ENCODE peak calls at places on chromosomes 13 and 19, in ten cellular contexts. L is neural progenitor cell, O is Peyer's patch, E is AG10803, M is HFF-Myc, P is upper lobe of right lung, Z is bronchial epithelial cell, J is lower lobe of right lung, S is thyroid gland, K is thoracic aorta. D is an unnamed sample.

GRCh38 chr13:59391696-59392095 is 772.0 kb downstream of the DIAPH3 start:
- DNase-seq in L (peak), O (no peak), S (peak), K (no peak), Z (peak), E (peak), M (peak), P (no peak), J (no peak), D (peak)

GRCh38 chr19:28569132-28570114 is 643.5 kb downstream of the UQCRFS1 start:
- DNase-seq in P (no peak), O (no peak), M (no peak), K (no peak), Z (no peak), J (no peak), L (no peak), E (no peak), S (no peak), D (no peak)

GRCh38 chr13:99263386-99263785 is 5.2 kb upstream of the GPR18 start:
- DNase-seq in Z (no peak), P (no peak), K (no peak), S (no peak), O (no peak), M (no peak), J (no peak), L (no peak), E (no peak), D (no peak)

GRCh38 chr13:22960827-22961226 is 220.0 kb upstream of the SGCG start:
- DNase-seq in J (no peak), O (no peak), S (no peak), Z (no peak), L (no peak), P (no peak), K (no peak), M (no peak), E (no peak), D (no peak)

GRCh38 chr13:107531816-107532215 is 683.5 kb downstream of the LIG4 start:
- DNase-seq in S (no peak), P (no peak), Z (no peak), L (no peak), M (no peak), J (no peak), E (no peak), K (no peak), O (no peak), D (no peak)

GRCh38 chr13:24185591-24186232 is 25.2 kb downstream of the SPATA13 start:
- DNase-seq in E (peak), K (no peak), M (no peak), Z (no peak), J (no peak), O (no peak), L (no peak), S (no peak), P (no peak), D (peak)

GRCh38 chr13:98534821-98535220 is 42.1 kb downstream of the STK24 start:
- DNase-seq in E (no peak), J (no peak), K (no peak), Z (peak), O (no peak), M (no peak), P (no peak), S (no peak), L (no peak), D (no peak)

GRCh38 chr13:36850790-36851438 is 31.9 kb downstream of the RFXAP start:
- DNase-seq in E (peak), S (no peak), L (peak), K (no peak), O (no peak), M (no peak), P (no peak), J (no peak), Z (no peak), D (peak)

GRCh38 chr19:9039728-9040127 is 29.5 kb upstream of the MUC16 start:
- DNase-seq in K (no peak), J (no peak), S (no peak), P (no peak), O (no peak), E (no peak), L (no peak), M (no peak), Z (peak), D (no peak)

GRCh38 chr13:100887729-100888151 is 213.1 kb upstream of the TMTC4 start:
- DNase-seq in L (no peak), S (no peak), K (no peak), Z (peak), O (no peak), J (no peak), M (no peak), E (peak), P (no peak), D (peak)

GRCh38 chr13:48411281-48412099 is 1.4 kb downstream of the LPAR6 start:
- DNase-seq in P (no peak), M (no peak), O (no peak), S (no peak), L (peak), Z (peak), K (no peak), J (no peak), E (no peak), D (no peak)

GRCh38 chr13:109652536-109652935 is 133.8 kb downstream of the IRS2 start:
- DNase-seq in L (no peak), J (no peak), E (no peak), K (no peak), O (no peak), Z (peak), P (no peak), M (no peak), S (no peak), D (peak)

GRCh38 chr13:52851153-52851962 is 2.9 kb upstream of the PCDH8 start:
- DNase-seq in J (peak), S (peak), O (peak), Z (no peak), E (peak), K (no peak), P (peak), M (no peak), L (peak), D (peak)

GRCh38 chr13:79904581-79904980 is 423.6 kb downstream of the NDFIP2 start:
- DNase-seq in P (no peak), J (no peak), K (no peak), S (no peak), Z (no peak), O (no peak), E (no peak), M (no peak), L (no peak), D (no peak)

GRCh38 chr19:31518626-31519025 is 169.4 kb upstream of the TSHZ3 start:
- DNase-seq in J (no peak), E (no peak), Z (no peak), O (no peak), S (no peak), M (no peak), K (no peak), L (no peak), P (no peak), D (no peak)

GRCh38 chr19:46351241-46352041 is 4.6 kb downstream of the PPP5C start:
- DNase-seq in E (peak), S (peak), M (no peak), L (no peak), Z (peak), K (peak), O (no peak), J (peak), P (peak), D (peak)

GRCh38 chr13:80668452-80668851 is 327.5 kb upstream of the SPRY2 start:
- DNase-seq in E (no peak), Z (no peak), J (no peak), S (no peak), P (no peak), O (no peak), K (no peak), L (no peak), M (no peak), D (no peak)

GRCh38 chr19:1871630-1872029 is 8.3 kb upstream of the KLF16 start:
- DNase-seq in E (no peak), Z (no peak), J (no peak), S (no peak), O (no peak), L (no peak), P (peak), M (no peak), K (no peak), D (no peak)

GRCh38 chr13:59842507-59842906 is 321.2 kb downstream of the DIAPH3 start:
- DNase-seq in J (no peak), L (no peak), O (no peak), P (no peak), E (no peak), M (no peak), S (no peak), Z (peak), K (no peak), D (no peak)

GRCh38 chr13:112351825-112352224 is 24.3 kb upstream of the SPACA7 start:
- DNase-seq in M (no peak), K (no peak), L (peak), O (no peak), Z (no peak), E (no peak), S (no peak), P (no peak), J (no peak), D (no peak)

GRCh38 chr13:26401069-26401468 is 147.1 kb downstream of the CDK8 start:
- DNase-seq in K (no peak), J (no peak), O (no peak), M (no peak), S (no peak), L (no peak), P (no peak), E (no peak), Z (no peak), D (no peak)

GRCh38 chr19:3346677-3347353 is 19.6 kb upstream of the NFIC start:
- DNase-seq in S (peak), K (no peak), E (peak), J (no peak), O (no peak), M (no peak), L (no peak), P (peak), Z (no peak), D (peak)

GRCh38 chr13:20301391-20302071 is 69.4 kb upstream of the GJB6 start:
- DNase-seq in K (no peak), L (peak), E (no peak), Z (no peak), J (no peak), O (no peak), P (no peak), M (no peak), S (peak), D (peak)

GRCh38 chr19:19550454-19550842 is 12.4 kb downstream of the CILP2 start:
- DNase-seq in P (no peak), S (no peak), J (no peak), Z (no peak), O (no peak), M (no peak), L (no peak), E (peak), K (no peak), D (peak)

GRCh38 chr19:10553943-10554381 is 10.3 kb downstream of the ATG4D start:
- DNase-seq in E (no peak), P (no peak), M (no peak), S (no peak), J (no peak), L (no peak), K (no peak), Z (peak), O (no peak), D (no peak)

GRCh38 chr13:110044521-110045200 is 258.3 kb upstream of the IRS2 start:
- DNase-seq in S (no peak), L (peak), J (no peak), O (no peak), E (peak), P (no peak), K (no peak), Z (no peak), M (peak), D (peak)

GRCh38 chr13:100203696-100204367 is 114.9 kb downstream of the PCCA start:
- DNase-seq in Z (peak), O (no peak), S (no peak), K (no peak), L (no peak), J (no peak), M (peak), E (peak), P (no peak), D (peak)

GRCh38 chr13:99709134-99709533 is 207.9 kb downstream of the TM9SF2 start:
- DNase-seq in K (no peak), O (no peak), M (no peak), L (peak), E (no peak), P (no peak), Z (no peak), J (no peak), S (no peak), D (no peak)

DNA sequence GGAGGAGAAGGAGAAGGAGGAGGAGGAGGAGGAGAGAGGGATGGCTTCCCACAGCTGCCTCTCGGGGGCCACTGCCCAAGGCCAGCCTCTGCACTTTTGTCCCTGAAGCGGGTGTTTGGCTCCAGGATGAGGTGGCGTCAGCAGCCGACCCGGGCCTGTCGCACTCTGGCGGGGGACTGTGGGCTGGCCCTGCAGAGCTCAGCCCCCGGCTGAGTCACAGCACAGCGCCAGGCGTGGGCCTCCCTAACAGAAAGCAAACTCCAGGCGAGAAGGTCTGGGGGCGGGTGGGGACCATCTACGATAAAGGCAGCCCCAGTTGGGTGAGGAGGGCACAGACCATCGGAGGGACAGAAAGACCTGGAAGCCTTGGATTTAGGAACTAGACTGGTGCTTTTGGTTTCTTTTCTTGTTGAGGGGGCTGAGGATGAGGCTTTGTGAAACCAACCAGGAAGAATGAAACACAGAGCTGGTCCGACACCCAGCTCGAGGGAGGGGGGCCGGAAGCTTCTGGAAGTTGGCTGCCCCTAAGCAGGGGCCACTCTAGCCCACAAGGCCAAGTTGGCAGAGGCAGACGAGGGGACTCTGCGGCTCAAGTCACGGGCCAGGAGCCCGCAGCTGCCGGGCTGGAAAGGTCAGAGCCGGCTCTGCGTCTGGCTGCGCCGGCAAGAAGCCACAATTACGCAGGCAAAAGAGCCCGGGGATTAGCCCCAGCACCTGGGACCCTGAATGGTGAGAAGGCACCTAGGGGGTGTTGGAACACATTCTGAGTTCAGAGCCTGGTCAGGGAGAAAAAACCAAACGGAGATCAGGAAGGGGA is 18.2 kb downstream of the LSM4 start:
- DNase-seq in E (peak), K (peak), J (peak), L (peak), P (peak), O (peak), Z (peak), S (peak), M (peak), D (peak)
- TF ChIP-seq CTCF in E (no peak), K (no peak), J (peak), L (no peak), P (no peak), O (no peak), Z (no peak), S (peak), M (no peak), D (no peak)

DNA sequence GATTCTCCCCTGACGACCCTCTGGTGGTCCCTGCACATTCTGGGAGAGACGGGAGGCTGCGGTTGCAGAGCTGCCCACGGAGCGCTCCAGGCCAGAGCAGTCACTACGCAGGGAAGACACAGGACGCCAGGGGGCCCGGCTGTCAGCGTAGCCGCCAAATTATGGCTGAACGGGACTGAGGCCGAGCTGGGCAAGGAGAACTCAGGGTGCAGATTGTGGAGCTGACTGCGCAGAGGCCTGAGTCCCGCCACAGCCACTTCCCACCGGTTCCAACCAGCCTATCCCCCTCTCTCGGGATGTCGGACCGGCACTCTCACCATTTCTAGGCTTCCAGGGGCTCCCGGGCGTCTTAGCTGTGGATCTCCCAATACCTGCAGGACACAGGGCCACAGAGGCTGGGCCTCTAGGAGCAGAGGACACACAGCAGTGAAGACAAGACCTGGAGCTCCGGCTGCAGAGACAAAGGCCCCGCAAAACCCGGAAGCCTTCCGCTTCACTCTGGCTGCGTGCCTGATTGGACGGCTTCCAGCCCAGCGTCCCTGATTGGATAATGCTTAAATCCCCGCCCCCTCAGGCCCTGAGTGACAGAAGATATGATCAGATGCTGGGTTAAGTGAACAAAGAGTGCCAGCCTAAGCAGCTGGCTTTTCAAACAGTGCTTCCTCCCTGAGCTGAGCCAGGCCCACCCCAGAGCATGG is at the start of gene ZNF737:
- DNase-seq in Z (peak), P (peak), K (peak), L (peak), M (peak), E (peak), J (peak), O (peak), S (peak), D (peak)
- H3K4me3 ChIP-seq in Z (peak), P (peak), K (peak), L (peak), M (peak), E (peak), J (peak), O (peak), S (peak), D (peak)

GRCh38 chr13:32538621-32539246 is at the start of gene N4BP2L2:
- DNase-seq in J (peak), M (peak), E (peak), O (peak), Z (peak), L (peak), K (peak), S (peak), P (peak), D (peak)
- TF ChIP-seq CTCF in J (peak), M (peak), E (peak), O (no peak), Z (peak), L (no peak), K (no peak), S (peak), P (peak), D (peak)

DNA sequence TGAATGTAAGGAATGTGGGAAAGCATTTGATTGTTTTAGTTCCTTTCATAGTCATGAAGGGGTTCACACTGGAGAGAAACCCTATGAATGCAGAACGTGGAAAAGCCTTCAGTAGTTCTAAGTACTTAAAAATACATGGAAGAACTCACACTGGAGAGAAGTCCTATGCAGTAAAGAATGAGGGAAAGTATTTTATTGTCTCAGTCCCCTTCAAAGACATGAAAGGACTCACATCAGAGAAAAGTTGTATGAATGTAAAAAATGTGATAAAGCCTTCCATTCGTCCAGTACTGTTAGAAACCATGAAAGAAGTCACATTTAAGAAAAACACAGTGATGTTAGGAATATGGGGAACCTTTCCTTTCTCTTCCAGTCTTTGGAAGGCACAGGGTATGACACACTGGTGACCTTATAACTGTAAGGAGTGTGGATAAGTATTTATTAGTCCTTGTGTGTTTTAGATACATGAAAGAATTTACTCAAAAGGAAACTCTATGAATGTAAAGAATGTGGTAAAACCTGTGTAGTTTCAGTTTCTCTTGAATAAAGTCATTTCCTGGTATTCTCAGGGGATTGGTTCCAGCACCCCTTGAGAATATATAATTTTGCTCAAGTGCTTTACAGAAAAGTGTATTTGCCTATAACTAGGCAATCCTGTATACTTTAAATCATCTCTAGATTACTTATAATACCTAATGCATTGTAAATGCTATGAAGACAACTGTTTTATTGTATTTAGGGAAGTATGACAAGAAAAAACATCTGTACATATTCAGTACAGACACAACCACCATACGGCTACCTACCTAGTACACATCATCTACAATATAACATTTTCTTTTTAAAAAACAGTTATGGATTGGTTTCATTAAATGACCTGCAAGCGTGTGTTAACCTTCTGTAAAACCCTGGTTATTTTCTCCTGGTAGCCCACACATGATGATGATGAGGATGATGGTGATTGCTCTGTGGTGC is 52.8 kb downstream of the ZNF823 start:
- DNase-seq in P (no peak), Z (no peak), M (no peak), J (no peak), S (no peak), K (no peak), O (no peak), E (no peak), L (no peak), D (no peak)
- H3K4me3 ChIP-seq in P (no peak), Z (no peak), M (no peak), J (no peak), S (no peak), K (no peak), O (no peak), E (no peak), L (no peak), D (no peak)

GRCh38 chr13:87999141-87999765 is 328.1 kb downstream of the SLITRK5 start:
- DNase-seq in Z (peak), S (no peak), E (peak), P (no peak), L (no peak), K (no peak), O (no peak), J (no peak), M (no peak), D (peak)

GRCh38 chr13:87999791-88000190 is 328.6 kb downstream of the SLITRK5 start:
- DNase-seq in Z (peak), J (no peak), L (no peak), E (no peak), P (no peak), O (no peak), K (no peak), S (no peak), M (no peak), D (peak)

GRCh38 chr13:88000239-88000638 is 329.1 kb downstream of the SLITRK5 start:
- DNase-seq in S (no peak), J (no peak), Z (no peak), P (no peak), L (no peak), M (no peak), O (peak), E (peak), K (no peak), D (no peak)

GRCh38 chr13:88000787-88001186 is 329.6 kb downstream of the SLITRK5 start:
- DNase-seq in K (no peak), Z (no peak), P (no peak), E (no peak), J (no peak), M (no peak), L (peak), S (no peak), O (no peak), D (no peak)

DNA sequence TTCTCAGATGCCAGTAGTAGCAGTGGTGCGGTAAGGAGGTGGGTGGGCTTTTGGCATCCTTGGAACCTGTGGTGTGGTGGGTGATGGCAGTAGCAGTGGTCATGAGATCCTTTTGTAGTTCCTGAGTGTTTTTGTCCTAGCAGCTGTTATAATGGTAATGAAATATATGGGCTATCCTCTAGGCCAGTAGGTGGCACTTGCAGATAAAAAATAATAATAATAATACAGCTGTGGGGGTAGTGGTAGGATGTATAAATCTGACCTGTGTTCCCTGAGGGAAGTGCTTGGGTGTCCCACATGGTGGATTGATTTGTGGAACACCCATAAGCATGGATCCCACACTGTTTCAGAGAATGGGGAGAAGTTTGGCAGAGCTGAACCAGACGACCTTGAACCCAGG is 334.0 kb downstream of the SLITRK5 start:
- DNase-seq in K (no peak), O (no peak), S (no peak), J (no peak), E (peak), L (no peak), Z (no peak), M (no peak), P (no peak), D (no peak)
- TF ChIP-seq CTCF in K (no peak), O (no peak), S (no peak), J (no peak), E (peak), L (no peak), Z (no peak), M (no peak), P (peak), D (no peak)